ENCODE peak calls at places on chromosome 1, in eight cellular contexts. G, V, C, N, W, T, K and L are unnamed samples. For H3K9me3 and H3K36me3, the result is how much of the 10 kb centered on the place peaks cover.

GRCh38 chr1:169113613-169114119 is 7.2 kb downstream of the ATP1B1 start:
- DNase-seq in G (no peak), V (no peak), C (no peak), N (no peak), W (no peak), T (no peak), K (no peak), L (no peak)

GRCh38 chr1:110606784-110607662 is 865 bp upstream of the KCNA2 start:
- DNase-seq in G (no peak), V (no peak), C (no peak), N (no peak), W (no peak), T (peak), K (no peak), L (peak)

GRCh38 chr1:17929224-17929623 is 174.1 kb downstream of the ACTL8 start:
- DNase-seq in G (no peak), V (no peak), C (no peak), N (no peak), W (no peak), T (no peak), K (no peak), L (no peak)

GRCh38 chr1:161076410-161076809 is 6.7 kb upstream of the ARHGAP30 start:
- DNase-seq in G (no peak), V (no peak), C (no peak), N (no peak), W (no peak), T (no peak), K (no peak), L (no peak)

GRCh38 chr1:244053831-244054230 is 2.7 kb downstream of the ZBTB18 start:
- DNase-seq in G (no peak), V (no peak), C (no peak), N (no peak), W (no peak), T (no peak), K (no peak), L (no peak)

GRCh38 chr1:110555807-110556470 is 37.0 kb upstream of the KCNA10 start:
- DNase-seq in G (peak), V (no peak), C (no peak), N (no peak), W (peak), T (no peak), K (no peak), L (no peak)

GRCh38 chr1:12546771-12547585 is 71.0 kb downstream of the DHRS3 start:
- DNase-seq in G (peak), V (peak), C (no peak), N (no peak), W (peak), T (no peak), K (no peak), L (no peak)

GRCh38 chr1:34749983-34750382 is 4.9 kb upstream of the GJB5 start:
- DNase-seq in G (no peak), V (no peak), C (no peak), N (no peak), W (no peak), T (no peak), K (no peak), L (no peak)

GRCh38 chr1:115478933-115479551 is 141.0 kb upstream of the NGF start:
- DNase-seq in G (no peak), V (no peak), C (no peak), N (no peak), W (no peak), T (no peak), K (peak), L (no peak)

GRCh38 chr1:54885863-54886723 is 902 bp downstream of the DHCR24 start:
- DNase-seq in G (no peak), V (peak), C (no peak), N (no peak), W (no peak), T (no peak), K (peak), L (no peak)

GRCh38 chr1:42162181-42162580 is 2.4 kb downstream of the GUCA2A start:
- DNase-seq in G (no peak), V (peak), C (no peak), N (no peak), W (no peak), T (no peak), K (no peak), L (no peak)

GRCh38 chr1:42164551-42165420 is at the start of gene GUCA2A:
- DNase-seq in G (no peak), V (peak), C (no peak), N (no peak), W (no peak), T (no peak), K (no peak), L (no peak)

GRCh38 chr1:42165511-42166210 is 1.1 kb upstream of the GUCA2A start:
- DNase-seq in G (no peak), V (peak), C (no peak), N (no peak), W (peak), T (no peak), K (peak), L (no peak)

GRCh38 chr1:42163114-42163513 is 1.4 kb downstream of the GUCA2A start:
- DNase-seq in G (no peak), V (no peak), C (no peak), N (no peak), W (no peak), T (no peak), K (no peak), L (no peak)

GRCh38 chr1:42163536-42164503 is 725 bp downstream of the GUCA2A start:
- DNase-seq in G (no peak), V (peak), C (no peak), N (no peak), W (no peak), T (no peak), K (no peak), L (no peak)
- H3K9me3 ChIP-seq in G (under half), V (under half), C (under half), N (under half), W (under half), T (under half), K (under half), L (under half)

DNA sequence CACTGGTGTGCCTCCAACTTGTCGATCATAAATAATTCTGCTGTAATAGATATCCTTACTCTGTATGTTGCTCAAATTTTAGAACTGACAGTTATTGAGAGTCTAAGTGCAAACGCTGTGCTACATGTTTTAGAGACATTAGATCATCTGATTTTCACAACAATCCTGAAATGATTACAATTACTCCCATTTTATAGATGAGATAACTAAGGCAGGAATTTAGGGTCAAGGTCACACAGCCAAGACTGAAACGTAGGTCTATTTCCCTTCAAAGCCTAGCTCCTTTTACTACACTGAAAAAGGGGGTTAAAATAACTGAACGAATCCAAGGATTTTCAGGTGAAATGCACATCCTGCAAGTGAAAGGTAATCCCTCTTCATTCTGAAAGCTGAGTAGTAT is 2.7 kb upstream of the DCAF6 start:
- DNase-seq in G (no peak), V (no peak), C (no peak), N (no peak), W (no peak), T (no peak), K (no peak), L (no peak)
- H3K27ac ChIP-seq in G (peak), V (no peak), C (no peak), N (no peak), W (no peak), T (no peak), K (no peak), L (no peak)

GRCh38 chr1:234607091-234608025 is 2.6 kb downstream of the IRF2BP2 start:
- DNase-seq in G (no peak), V (peak), C (peak), N (peak), W (peak), T (peak), K (peak), L (peak)

GRCh38 chr1:234605983-234606730 is 3.8 kb downstream of the IRF2BP2 start:
- DNase-seq in G (no peak), V (no peak), C (peak), N (peak), W (peak), T (peak), K (peak), L (peak)

GRCh38 chr1:234608026-234608719 is 1.8 kb downstream of the IRF2BP2 start:
- DNase-seq in G (peak), V (peak), C (peak), N (peak), W (peak), T (peak), K (peak), L (peak)

GRCh38 chr1:234605493-234605982 is 4.4 kb downstream of the IRF2BP2 start:
- DNase-seq in G (no peak), V (no peak), C (no peak), N (no peak), W (no peak), T (no peak), K (no peak), L (no peak)

DNA sequence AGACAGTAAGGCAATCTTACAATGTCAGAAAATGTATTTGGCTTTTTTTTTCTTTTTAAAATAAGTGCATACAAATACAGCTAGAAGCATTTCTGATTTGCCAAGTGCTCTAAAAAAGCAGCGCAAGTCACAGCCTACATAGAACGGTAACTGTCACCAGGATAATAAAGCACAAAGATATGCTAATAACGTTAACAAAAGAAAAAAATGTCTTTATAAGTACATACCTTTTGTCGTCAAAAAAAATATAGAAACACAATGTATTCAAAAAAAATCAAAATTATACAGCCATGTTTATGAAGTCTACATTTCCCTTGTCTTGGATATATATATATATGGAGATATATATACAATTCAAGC is 3.3 kb downstream of the IRF2BP2 start:
- DNase-seq in G (no peak), V (no peak), C (no peak), N (no peak), W (no peak), T (no peak), K (no peak), L (no peak)
- H3K36me3 ChIP-seq in G (under half), V (under half), C (under half), N (under half), W (under half), T (under half), K (under half), L (under half)

DNA sequence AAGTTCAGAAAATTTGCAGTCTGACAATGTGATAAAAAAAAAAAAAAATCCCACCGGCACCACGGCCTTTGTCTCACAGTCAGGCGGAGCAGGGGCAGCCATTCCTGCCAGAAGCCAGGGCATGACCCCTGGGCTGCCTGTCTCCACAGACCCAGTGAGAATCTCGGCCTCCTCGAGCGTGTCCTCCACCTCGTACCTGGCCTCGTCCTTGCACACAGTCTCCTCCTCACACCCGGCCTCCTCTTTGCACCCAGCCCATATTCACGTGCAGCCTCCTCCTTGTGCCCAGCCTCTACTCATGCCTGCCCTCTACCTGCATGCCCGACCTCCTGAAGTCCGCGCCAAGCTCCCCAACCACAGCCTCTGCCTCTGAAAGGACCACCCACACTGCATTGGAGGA is 182.0 kb downstream of the AGBL4 start:
- DNase-seq in G (no peak), V (no peak), C (no peak), N (no peak), W (no peak), T (no peak), K (no peak), L (no peak)
- H3K9me3 ChIP-seq in G (under half), V (under half), C (under half), N (under half), W (under half), T (under half), K (under half), L (under half)

DNA sequence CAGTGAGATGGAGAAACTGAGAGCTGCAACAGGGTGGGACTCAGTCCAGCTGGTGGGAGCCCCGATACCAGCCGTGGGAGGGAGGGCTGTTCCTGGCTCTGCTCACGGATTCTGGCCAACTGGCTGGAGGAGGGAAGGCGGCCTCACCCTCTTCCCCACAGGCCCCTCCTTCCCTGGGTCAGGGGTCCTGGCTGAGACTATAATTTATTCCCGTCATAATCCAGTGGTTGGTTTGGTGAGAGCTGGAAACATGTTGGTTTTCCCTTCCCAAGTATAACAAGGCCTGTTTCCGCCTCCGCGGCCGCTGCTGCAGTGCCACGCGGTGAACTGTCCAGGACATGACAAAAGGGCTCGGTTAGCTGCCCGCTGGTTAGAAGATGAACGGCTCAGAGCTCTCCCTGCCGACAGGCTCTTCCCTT is 10.0 kb downstream of the PTPRF start:
- DNase-seq in G (peak), V (no peak), C (no peak), N (no peak), W (no peak), T (no peak), K (no peak), L (no peak)
- H3K27ac ChIP-seq in G (peak), V (peak), C (no peak), N (no peak), W (no peak), T (no peak), K (no peak), L (no peak)